ENCODE peak calls at places on chromosomes 11 and 22, in ten cellular contexts. K, J, N, Y, B, C, O, I, P and X are unnamed samples.

GRCh38 chr11:57410287-57410686 is 16.6 kb downstream of the SLC43A3 start:
- DNase-seq in K (no peak), J (peak), N (no peak), Y (no peak), B (no peak), C (no peak), O (no peak), I (peak), P (no peak), X (no peak)

GRCh38 chr11:2524446-2525165 is 79.8 kb downstream of the KCNQ1 start:
- DNase-seq in K (no peak), J (no peak), N (no peak), Y (peak), B (no peak), C (peak), O (peak), I (no peak), P (no peak), X (peak)

GRCh38 chr11:11691296-11692141 is 69.7 kb upstream of the GALNT18 start:
- DNase-seq in K (no peak), J (no peak), N (peak), Y (no peak), B (no peak), C (peak), O (no peak), I (no peak), P (no peak), X (no peak)

GRCh38 chr11:92224394-92225205 is at the start of gene FAT3:
- DNase-seq in K (peak), J (peak), N (peak), Y (no peak), B (no peak), C (peak), O (no peak), I (no peak), P (no peak), X (no peak)

GRCh38 chr11:67268036-67268683 is 1.9 kb downstream of the GRK2 start:
- DNase-seq in K (no peak), J (no peak), N (no peak), Y (no peak), B (no peak), C (no peak), O (peak), I (no peak), P (peak), X (peak)

GRCh38 chr11:12075822-12076821 is 34.3 kb upstream of the MICAL2 start:
- DNase-seq in K (no peak), J (peak), N (no peak), Y (peak), B (no peak), C (no peak), O (no peak), I (peak), P (no peak), X (no peak)

GRCh38 chr11:117807482-117808272 is 10.7 kb upstream of the DSCAML1 start:
- DNase-seq in K (peak), J (peak), N (peak), Y (peak), B (peak), C (peak), O (peak), I (peak), P (peak), X (peak)

GRCh38 chr22:19358703-19359553 is 67.4 kb upstream of the CLTCL1 start:
- DNase-seq in K (no peak), J (no peak), N (no peak), Y (no peak), B (no peak), C (no peak), O (peak), I (no peak), P (no peak), X (no peak)

GRCh38 chr22:37166675-37167066 is 17.0 kb upstream of the IL2RB start:
- DNase-seq in K (peak), J (peak), N (peak), Y (peak), B (peak), C (peak), O (peak), I (peak), P (peak), X (peak)

GRCh38 chr11:6458352-6458751 is 15.4 kb downstream of the TRIM3 start:
- DNase-seq in K (no peak), J (no peak), N (no peak), Y (no peak), B (no peak), C (no peak), O (no peak), I (no peak), P (no peak), X (no peak)

GRCh38 chr11:58923300-58923788 is 15.9 kb upstream of the GLYATL1 start:
- DNase-seq in K (peak), J (peak), N (peak), Y (no peak), B (no peak), C (peak), O (no peak), I (peak), P (no peak), X (peak)

GRCh38 chr22:48439560-48440135 is 1388.0 kb downstream of the BRD1 start:
- DNase-seq in K (no peak), J (no peak), N (no peak), Y (no peak), B (no peak), C (no peak), O (no peak), I (no peak), P (no peak), X (no peak)

GRCh38 chr22:38432264-38432663 is 22.7 kb downstream of the KCNJ4 start:
- DNase-seq in K (no peak), J (peak), N (no peak), Y (no peak), B (no peak), C (no peak), O (no peak), I (no peak), P (no peak), X (no peak)

GRCh38 chr11:7480132-7480531 is 5.2 kb upstream of the OLFML1 start:
- DNase-seq in K (no peak), J (no peak), N (no peak), Y (no peak), B (no peak), C (no peak), O (no peak), I (peak), P (no peak), X (no peak)